ENCODE peak calls at places on chromosomes 11 and 22, in five cellular contexts. One of them, this sample, is unnamed.
A peak's percentile ranks its signal among the peaks of the same experiment; 100 is the strongest.

GRCh38 chr22:43197271-43197941 is 10.5 kb upstream of the TTLL12 start:
- DNase-seq in heart right ventricle: no peak
- DNase-seq in endothelial cell: no peak
- DNase-seq in fibroblast of the aortic adventitia: no peak
- DNase-seq in GM23338: no peak
- DNase-seq in this sample: no peak

GRCh38 chr22:29985912-29986311 is 94.4 kb upstream of the HORMAD2 start:
- DNase-seq in heart right ventricle: no peak
- DNase-seq in endothelial cell: no peak
- DNase-seq in fibroblast of the aortic adventitia: no peak
- DNase-seq in GM23338: no peak
- DNase-seq in this sample: no peak

GRCh38 chr22:21660904-21661303 is 4.9 kb upstream of the PPIL2 start:
- DNase-seq in heart right ventricle: no peak
- DNase-seq in endothelial cell: no peak
- DNase-seq in fibroblast of the aortic adventitia: no peak
- DNase-seq in GM23338: no peak
- DNase-seq in this sample: no peak

GRCh38 chr22:46067159-46068111 is 82.9 kb upstream of the PPARA start:
- DNase-seq in heart right ventricle: peak; percentile 22
- DNase-seq in endothelial cell: no peak
- DNase-seq in fibroblast of the aortic adventitia: peak; percentile 68
- DNase-seq in GM23338: no peak
- DNase-seq in this sample: no peak

GRCh38 chr11:123371506-123372297 is 58.4 kb upstream of the GRAMD1B start:
- DNase-seq in heart right ventricle: no peak
- DNase-seq in endothelial cell: no peak
- DNase-seq in fibroblast of the aortic adventitia: no peak
- DNase-seq in GM23338: no peak
- DNase-seq in this sample: no peak

GRCh38 chr11:101129203-101129943 is at the start of gene PGR:
- DNase-seq in heart right ventricle: peak; percentile 58
- DNase-seq in endothelial cell: peak; percentile 5
- DNase-seq in fibroblast of the aortic adventitia: no peak
- DNase-seq in GM23338: peak; percentile 55
- DNase-seq in this sample: no peak

GRCh38 chr11:112612283-112612849 is 348.9 kb upstream of the NCAM1 start:
- DNase-seq in heart right ventricle: no peak
- DNase-seq in endothelial cell: no peak
- DNase-seq in fibroblast of the aortic adventitia: no peak
- DNase-seq in GM23338: peak; percentile 59
- DNase-seq in this sample: no peak

GRCh38 chr22:46830001-46830715 is 67.7 kb downstream of the TBC1D22A start:
- DNase-seq in heart right ventricle: peak; percentile 59
- DNase-seq in endothelial cell: no peak
- DNase-seq in fibroblast of the aortic adventitia: peak; percentile 80
- DNase-seq in GM23338: no peak
- DNase-seq in this sample: no peak

GRCh38 chr11:19777342-19778102 is 64.9 kb downstream of the NAV2 start:
- DNase-seq in heart right ventricle: no peak
- DNase-seq in endothelial cell: no peak
- DNase-seq in fibroblast of the aortic adventitia: peak; percentile 78
- DNase-seq in GM23338: peak; percentile 75
- DNase-seq in this sample: no peak

GRCh38 chr11:126406368-126406767 is 50.9 kb downstream of the ST3GAL4 start:
- DNase-seq in heart right ventricle: no peak
- DNase-seq in endothelial cell: no peak
- DNase-seq in fibroblast of the aortic adventitia: no peak
- DNase-seq in GM23338: no peak
- DNase-seq in this sample: no peak

GRCh38 chr22:17477401-17477833 is 85.9 kb upstream of the SLC25A18 start:
- DNase-seq in heart right ventricle: peak; percentile 29
- DNase-seq in endothelial cell: no peak
- DNase-seq in fibroblast of the aortic adventitia: peak; percentile 24
- DNase-seq in GM23338: peak; percentile 61
- DNase-seq in this sample: no peak

GRCh38 chr11:94402355-94402754 is 1.1 kb upstream of the GPR83 start:
- DNase-seq in heart right ventricle: no peak
- DNase-seq in endothelial cell: no peak
- DNase-seq in fibroblast of the aortic adventitia: no peak
- DNase-seq in GM23338: no peak
- DNase-seq in this sample: no peak

GRCh38 chr11:90747057-90747456 is 524.2 kb upstream of the CHORDC1 start:
- DNase-seq in heart right ventricle: no peak
- DNase-seq in endothelial cell: no peak
- DNase-seq in fibroblast of the aortic adventitia: no peak
- DNase-seq in GM23338: no peak
- DNase-seq in this sample: no peak

GRCh38 chr22:22474733-22475132 is 33.8 kb downstream of the ZNF280B start:
- DNase-seq in heart right ventricle: no peak
- DNase-seq in endothelial cell: no peak
- DNase-seq in fibroblast of the aortic adventitia: no peak
- DNase-seq in GM23338: peak; percentile 20
- DNase-seq in this sample: no peak

GRCh38 chr11:79419120-79419519 is 21.7 kb downstream of the TENM4 start:
- DNase-seq in heart right ventricle: no peak
- DNase-seq in endothelial cell: no peak
- DNase-seq in fibroblast of the aortic adventitia: peak; percentile 52
- DNase-seq in GM23338: no peak
- DNase-seq in this sample: no peak

GRCh38 chr11:74055938-74056337 is 47.1 kb upstream of the UCP3 start:
- DNase-seq in heart right ventricle: no peak
- DNase-seq in endothelial cell: no peak
- DNase-seq in fibroblast of the aortic adventitia: peak; percentile 35
- DNase-seq in GM23338: no peak
- DNase-seq in this sample: no peak

GRCh38 chr11:133945087-133945974 is 11.4 kb downstream of the IGSF9B start:
- DNase-seq in heart right ventricle: peak; percentile 60
- DNase-seq in endothelial cell: no peak
- DNase-seq in fibroblast of the aortic adventitia: peak; percentile 66
- DNase-seq in GM23338: no peak
- DNase-seq in this sample: no peak

GRCh38 chr11:93775289-93775688 is 8.8 kb upstream of the MED17 start:
- DNase-seq in heart right ventricle: no peak
- DNase-seq in endothelial cell: peak; percentile 13
- DNase-seq in fibroblast of the aortic adventitia: no peak
- DNase-seq in GM23338: peak; percentile 83
- DNase-seq in this sample: no peak

GRCh38 chr22:45420011-45420410 is 6.5 kb downstream of the RIBC2 start:
- DNase-seq in heart right ventricle: no peak
- DNase-seq in endothelial cell: no peak
- DNase-seq in fibroblast of the aortic adventitia: no peak
- DNase-seq in GM23338: no peak
- DNase-seq in this sample: no peak

GRCh38 chr11:16739326-16739875 is 954 bp downstream of the C11orf58 start:
- DNase-seq in heart right ventricle: no peak
- DNase-seq in endothelial cell: no peak
- DNase-seq in fibroblast of the aortic adventitia: peak; percentile 29
- DNase-seq in GM23338: peak; percentile 21
- DNase-seq in this sample: no peak

GRCh38 chr22:39174498-39175120 is 22.1 kb upstream of the CBX7 start:
- DNase-seq in heart right ventricle: peak; percentile 82
- DNase-seq in endothelial cell: peak; percentile 100
- DNase-seq in fibroblast of the aortic adventitia: peak; percentile 69
- DNase-seq in GM23338: peak; percentile 100
- DNase-seq in this sample: peak; percentile 75

GRCh38 chr11:15590131-15590530 is 475.4 kb downstream of the INSC start:
- DNase-seq in heart right ventricle: no peak
- DNase-seq in endothelial cell: no peak
- DNase-seq in fibroblast of the aortic adventitia: peak; percentile 2
- DNase-seq in GM23338: no peak
- DNase-seq in this sample: no peak

GRCh38 chr22:43236401-43237166 is 49.6 kb upstream of the TTLL12 start:
- DNase-seq in heart right ventricle: peak; percentile 80
- DNase-seq in endothelial cell: no peak
- DNase-seq in fibroblast of the aortic adventitia: no peak
- DNase-seq in GM23338: no peak
- DNase-seq in this sample: no peak

GRCh38 chr11:27055065-27055682 is 14.6 kb downstream of the BBOX1 start:
- DNase-seq in heart right ventricle: no peak
- DNase-seq in endothelial cell: no peak
- DNase-seq in fibroblast of the aortic adventitia: peak; percentile 4
- DNase-seq in GM23338: no peak
- DNase-seq in this sample: no peak

GRCh38 chr11:110297726-110298297 is 1.4 kb upstream of the RDX start:
- DNase-seq in heart right ventricle: no peak
- DNase-seq in endothelial cell: no peak
- DNase-seq in fibroblast of the aortic adventitia: peak; percentile 21
- DNase-seq in GM23338: peak; percentile 43
- DNase-seq in this sample: no peak

GRCh38 chr22:45318558-45319318 is 9.0 kb downstream of the FAM118A start:
- DNase-seq in heart right ventricle: no peak
- DNase-seq in endothelial cell: no peak
- DNase-seq in fibroblast of the aortic adventitia: peak; percentile 65
- DNase-seq in GM23338: peak; percentile 20
- DNase-seq in this sample: peak; percentile 69

GRCh38 chr11:120013325-120014250 is 124.3 kb downstream of the TRIM29 start:
- DNase-seq in heart right ventricle: peak; percentile 53
- DNase-seq in endothelial cell: peak; percentile 72
- DNase-seq in fibroblast of the aortic adventitia: peak; percentile 22
- DNase-seq in GM23338: peak; percentile 93
- DNase-seq in this sample: no peak

GRCh38 chr11:90737328-90738050 is 514.6 kb upstream of the CHORDC1 start:
- DNase-seq in heart right ventricle: no peak
- DNase-seq in endothelial cell: no peak
- DNase-seq in fibroblast of the aortic adventitia: no peak
- DNase-seq in GM23338: peak; percentile 8
- DNase-seq in this sample: no peak

DNA sequence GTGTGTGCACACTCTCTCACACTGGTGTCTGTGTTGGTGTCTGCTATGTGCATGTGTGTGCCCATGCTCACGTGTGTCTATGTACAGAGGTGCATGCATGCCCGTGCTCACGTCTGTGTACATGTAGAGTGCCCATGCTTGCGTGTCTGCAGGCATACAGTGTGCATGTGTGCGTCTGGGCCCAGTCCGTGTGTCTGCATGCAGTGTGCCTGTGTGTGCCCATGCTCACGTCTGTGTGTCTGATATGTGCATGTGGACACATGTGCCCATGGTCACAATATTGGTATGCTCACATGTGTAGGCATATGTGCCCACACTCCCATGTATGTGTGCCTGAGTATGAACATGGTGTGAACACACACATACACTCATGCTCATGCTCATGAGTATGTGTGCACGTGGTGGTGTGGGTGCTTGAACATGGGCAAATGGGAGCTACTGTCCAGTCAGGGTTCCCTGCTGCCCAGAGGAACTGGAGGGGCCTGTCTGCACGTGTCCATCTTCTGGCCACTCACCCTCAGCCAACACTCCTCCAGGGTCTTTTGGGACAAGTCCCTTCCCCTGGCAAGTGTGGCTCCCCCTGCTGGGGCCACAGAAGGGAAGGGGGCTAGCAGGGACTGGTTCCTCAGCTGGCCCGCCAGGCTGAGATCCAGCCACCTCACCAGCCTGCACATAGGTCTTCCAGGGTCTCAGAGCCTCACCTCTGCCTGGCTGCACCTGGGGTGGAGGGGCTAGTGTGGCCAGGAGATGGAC is 7.3 kb upstream of the TBX1 start:
- DNase-seq in heart right ventricle: no peak
- DNase-seq in endothelial cell: no peak
- DNase-seq in fibroblast of the aortic adventitia: no peak
- DNase-seq in GM23338: peak; percentile 48
- DNase-seq in this sample: no peak
- TF ChIP-seq CTCF in heart right ventricle: no peak
- TF ChIP-seq CTCF in endothelial cell: no peak
- TF ChIP-seq CTCF in fibroblast of the aortic adventitia: no peak
- TF ChIP-seq CTCF in GM23338: peak; percentile 48
- TF ChIP-seq CTCF in this sample: no peak

DNA sequence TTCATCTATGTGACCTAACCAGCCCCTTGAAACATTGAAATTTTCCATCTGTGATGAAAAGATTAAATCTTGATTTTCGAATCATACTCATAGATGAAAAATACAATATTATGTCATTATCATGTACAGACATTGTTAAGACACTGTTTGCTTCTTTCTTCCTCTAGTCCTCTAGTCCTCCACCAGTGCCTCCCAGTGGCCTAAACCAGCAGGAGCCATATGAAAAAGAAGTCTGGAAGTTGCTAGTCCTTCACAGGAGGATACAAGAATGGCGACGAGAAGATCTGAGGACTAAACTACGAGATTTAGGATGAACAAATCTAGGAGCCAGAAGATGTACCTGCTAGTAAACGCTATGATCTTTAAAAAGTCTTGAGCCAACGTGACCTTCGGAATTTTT is 134.1 kb downstream of the SLC17A6 start:
- DNase-seq in heart right ventricle: no peak
- DNase-seq in endothelial cell: peak; percentile 8
- DNase-seq in fibroblast of the aortic adventitia: no peak
- DNase-seq in GM23338: peak; percentile 56
- DNase-seq in this sample: no peak
- TF ChIP-seq CTCF in heart right ventricle: no peak
- TF ChIP-seq CTCF in endothelial cell: no peak
- TF ChIP-seq CTCF in fibroblast of the aortic adventitia: no peak
- TF ChIP-seq CTCF in GM23338: peak; percentile 60
- TF ChIP-seq CTCF in this sample: no peak

GRCh38 chr11:104997288-104997687 is 25.7 kb downstream of the CASP5 start:
- DNase-seq in heart right ventricle: no peak
- DNase-seq in endothelial cell: no peak
- DNase-seq in fibroblast of the aortic adventitia: peak; percentile 50
- DNase-seq in GM23338: no peak
- DNase-seq in this sample: no peak

GRCh38 chr11:105000797-105001196 is 22.2 kb downstream of the CASP5 start:
- DNase-seq in heart right ventricle: peak; percentile 14
- DNase-seq in endothelial cell: peak; percentile 11
- DNase-seq in fibroblast of the aortic adventitia: no peak
- DNase-seq in GM23338: peak; percentile 62
- DNase-seq in this sample: peak; percentile 40

GRCh38 chr11:105003151-105003550 is 19.8 kb downstream of the CASP5 start:
- DNase-seq in heart right ventricle: no peak
- DNase-seq in endothelial cell: no peak
- DNase-seq in fibroblast of the aortic adventitia: no peak
- DNase-seq in GM23338: no peak
- DNase-seq in this sample: no peak

GRCh38 chr11:104999716-105000115 is 23.3 kb downstream of the CASP5 start:
- DNase-seq in heart right ventricle: no peak
- DNase-seq in endothelial cell: no peak
- DNase-seq in fibroblast of the aortic adventitia: no peak
- DNase-seq in GM23338: no peak
- DNase-seq in this sample: no peak

GRCh38 chr11:105000167-105000566 is 22.8 kb downstream of the CASP5 start:
- DNase-seq in heart right ventricle: no peak
- DNase-seq in endothelial cell: peak; percentile 8
- DNase-seq in fibroblast of the aortic adventitia: no peak
- DNase-seq in GM23338: peak; percentile 50
- DNase-seq in this sample: no peak
- TF ChIP-seq CTCF in heart right ventricle: no peak
- TF ChIP-seq CTCF in endothelial cell: no peak
- TF ChIP-seq CTCF in fibroblast of the aortic adventitia: no peak
- TF ChIP-seq CTCF in GM23338: peak; percentile 22
- TF ChIP-seq CTCF in this sample: no peak

GRCh38 chr11:85673422-85673821 is 8.5 kb upstream of the CREBZF start:
- DNase-seq in heart right ventricle: no peak
- DNase-seq in endothelial cell: no peak
- DNase-seq in fibroblast of the aortic adventitia: no peak
- DNase-seq in GM23338: no peak
- DNase-seq in this sample: no peak

GRCh38 chr11:85668157-85668556 is 3.2 kb upstream of the CREBZF start:
- DNase-seq in heart right ventricle: no peak
- DNase-seq in endothelial cell: no peak
- DNase-seq in fibroblast of the aortic adventitia: no peak
- DNase-seq in GM23338: no peak
- DNase-seq in this sample: no peak

GRCh38 chr11:85666687-85667086 is 1.8 kb upstream of the CREBZF start:
- DNase-seq in heart right ventricle: no peak
- DNase-seq in endothelial cell: no peak
- DNase-seq in fibroblast of the aortic adventitia: no peak
- DNase-seq in GM23338: no peak
- DNase-seq in this sample: no peak

GRCh38 chr11:85672111-85672875 is 7.4 kb upstream of the CREBZF start:
- DNase-seq in heart right ventricle: no peak
- DNase-seq in endothelial cell: no peak
- DNase-seq in fibroblast of the aortic adventitia: no peak
- DNase-seq in GM23338: peak; percentile 46
- DNase-seq in this sample: no peak
- TF ChIP-seq CTCF in heart right ventricle: no peak
- TF ChIP-seq CTCF in endothelial cell: no peak
- TF ChIP-seq CTCF in fibroblast of the aortic adventitia: no peak
- TF ChIP-seq CTCF in GM23338: no peak
- TF ChIP-seq CTCF in this sample: no peak

This sample was measured in natural killer cell.